ENCODE peak calls at places on chromosome 7, in eight cellular contexts. B, R, Y, O, P, G, I and E are unnamed samples.

GRCh38 chr7:113464096-113464855 is 345.9 kb upstream of the SMIM30 start:
- DNase-seq in R (no peak), O (no peak), I (no peak), B (no peak), Y (no peak), P (no peak), G (no peak), E (no peak)

GRCh38 chr7:75583255-75583654 is 91.1 kb downstream of the SPDYE5 start:
- DNase-seq in Y (no peak), P (no peak), O (no peak), R (no peak), I (no peak), G (no peak), B (no peak), E (no peak)

GRCh38 chr7:156523447-156524048 is 117.0 kb upstream of the RNF32 start:
- DNase-seq in Y (no peak), G (no peak), R (no peak), B (no peak), P (no peak), I (no peak), O (no peak), E (no peak)

GRCh38 chr7:132244917-132245480 is 331.3 kb downstream of the PLXNA4 start:
- DNase-seq in Y (no peak), B (no peak), R (no peak), I (no peak), G (no peak), P (no peak), O (no peak), E (no peak)

GRCh38 chr7:26444554-26444953 is 152.9 kb downstream of the SNX10 start:
- DNase-seq in P (no peak), R (no peak), I (no peak), O (no peak), G (no peak), B (no peak), Y (no peak), E (no peak)

GRCh38 chr7:1329966-1330915 is 97.6 kb downstream of the UNCX start:
- DNase-seq in Y (no peak), P (no peak), B (no peak), O (no peak), I (no peak), R (no peak), G (no peak), E (no peak)

GRCh38 chr7:15839415-15840100 is 153.1 kb upstream of the MEOX2 start:
- DNase-seq in O (peak; percentile 86), Y (no peak), G (no peak), R (peak; percentile 20), P (no peak), B (no peak), I (no peak), E (no peak)

GRCh38 chr7:74713567-74713966 is 56.0 kb downstream of the GTF2I start:
- DNase-seq in O (no peak), P (no peak), R (no peak), G (no peak), I (no peak), B (no peak), Y (no peak), E (no peak)

GRCh38 chr7:25669300-25669781 is 441.1 kb upstream of the NPVF start:
- DNase-seq in O (no peak), P (no peak), Y (no peak), G (no peak), B (no peak), R (no peak), I (no peak), E (no peak)

GRCh38 chr7:65798111-65799075 is 74.5 kb upstream of the VKORC1L1 start:
- DNase-seq in O (no peak), P (no peak), B (no peak), I (no peak), R (no peak), Y (no peak), G (peak; percentile 24), E (no peak)

GRCh38 chr7:157339777-157340677 is 3.2 kb downstream of the DNAJB6 start:
- DNase-seq in G (peak; percentile 78), R (peak; percentile 73), I (peak; percentile 25), O (peak; percentile 74), P (peak; percentile 88), B (peak; percentile 60), Y (peak; percentile 69), E (no peak)